ENCODE peak calls at places on chromosomes 3 and 15, in five cellular contexts. M, H, W, J and Z are unnamed samples.

GRCh38 chr3:185268194-185268809 is 14.5 kb upstream of the EHHADH start:
- DNase-seq in M (no peak), H (no peak), W (no peak), J (no peak), Z (no peak)

GRCh38 chr3:9884555-9885165 is 4.6 kb upstream of the CIDEC start:
- DNase-seq in M (no peak), H (no peak), W (no peak), J (peak), Z (no peak)

GRCh38 chr3:172125963-172126403 is 86.6 kb downstream of the FNDC3B start:
- DNase-seq in M (no peak), H (peak), W (peak), J (no peak), Z (no peak)

GRCh38 chr15:42621386-42621785 is 46.0 kb downstream of the STARD9 start:
- DNase-seq in M (no peak), H (no peak), W (no peak), J (no peak), Z (no peak)

GRCh38 chr3:106208266-106208665 is 339.5 kb upstream of the CBLB start:
- DNase-seq in M (no peak), H (no peak), W (no peak), J (no peak), Z (no peak)

GRCh38 chr3:120072867-120073525 is 21.3 kb downstream of the GSK3B start:
- DNase-seq in M (no peak), H (no peak), W (no peak), J (no peak), Z (no peak)

GRCh38 chr15:60758961-60759729 is 280.2 kb upstream of the ICE2 start:
- DNase-seq in M (no peak), H (no peak), W (no peak), J (peak), Z (no peak)

GRCh38 chr3:9209777-9210176 is 39.7 kb downstream of the SRGAP3 start:
- DNase-seq in M (no peak), H (no peak), W (no peak), J (no peak), Z (no peak)

GRCh38 chr15:73325191-73325980 is 43.4 kb downstream of the HCN4 start:
- DNase-seq in M (no peak), H (peak), W (peak), J (no peak), Z (no peak)

GRCh38 chr3:187165144-187165543 is 25.8 kb upstream of the RPL39L start:
- DNase-seq in M (peak), H (no peak), W (no peak), J (no peak), Z (peak)

GRCh38 chr3:150168694-150169093 is 198.0 kb upstream of the PFN2 start:
- DNase-seq in M (no peak), H (no peak), W (no peak), J (no peak), Z (no peak)

GRCh38 chr3:20041197-20041780 is 1.0 kb downstream of the KAT2B start:
- DNase-seq in M (peak), H (peak), W (peak), J (no peak), Z (peak)

GRCh38 chr3:51099794-51100542 is 285.1 kb upstream of the MANF start:
- DNase-seq in M (peak), H (no peak), W (no peak), J (peak), Z (peak)

GRCh38 chr3:71087109-71088018 is 496.2 kb downstream of the FOXP1 start:
- DNase-seq in M (no peak), H (no peak), W (no peak), J (no peak), Z (peak)

GRCh38 chr15:86163771-86164170 is 84.1 kb downstream of the AGBL1 start:
- DNase-seq in M (no peak), H (no peak), W (no peak), J (no peak), Z (no peak)

GRCh38 chr15:90006217-90007088 is 5.3 kb downstream of the ZNF710 start:
- DNase-seq in M (no peak), H (no peak), W (no peak), J (no peak), Z (no peak)

GRCh38 chr3:46112296-46112695 is 85.0 kb upstream of the XCR1 start:
- DNase-seq in M (no peak), H (no peak), W (no peak), J (no peak), Z (no peak)

GRCh38 chr3:132641837-132642538 is 17.6 kb downstream of the ACAD11 start:
- DNase-seq in M (peak), H (no peak), W (no peak), J (no peak), Z (peak)

GRCh38 chr3:189195302-189195701 is 23.5 kb downstream of the TPRG1 start:
- DNase-seq in M (no peak), H (no peak), W (no peak), J (no peak), Z (no peak)